ENCODE peak calls at places on chromosomes 2 and 18, in six cellular contexts. One of them, this sample, is unnamed.

GRCh38 chr2:3662239-3662638 is 4.2 kb downstream of the ALLC start:
- DNase-seq in fibroblast of lung: no peak
- DNase-seq in neural progenitor cell: no peak
- DNase-seq in thyroid gland: no peak
- DNase-seq in psoas muscle: no peak
- DNase-seq in endodermal cell: peak
- DNase-seq in this sample: no peak

GRCh38 chr18:62715829-62716678 is 713 bp downstream of the PHLPP1 start:
- DNase-seq in endodermal cell: peak
- DNase-seq in neural progenitor cell: peak
- DNase-seq in fibroblast of lung: peak
- DNase-seq in thyroid gland: peak
- DNase-seq in psoas muscle: peak
- DNase-seq in this sample: peak

GRCh38 chr2:28713582-28714292 is 37.9 kb upstream of the PPP1CB start:
- DNase-seq in neural progenitor cell: no peak
- DNase-seq in fibroblast of lung: peak
- DNase-seq in endodermal cell: no peak
- DNase-seq in thyroid gland: no peak
- DNase-seq in psoas muscle: no peak
- DNase-seq in this sample: no peak

GRCh38 chr2:230942920-230943896 is 18.2 kb upstream of the GPR55 start:
- DNase-seq in fibroblast of lung: peak
- DNase-seq in neural progenitor cell: no peak
- DNase-seq in endodermal cell: peak
- DNase-seq in thyroid gland: no peak
- DNase-seq in psoas muscle: no peak
- DNase-seq in this sample: no peak

GRCh38 chr18:13280066-13280795 is 61.7 kb downstream of the LDLRAD4 start:
- DNase-seq in fibroblast of lung: peak
- DNase-seq in neural progenitor cell: peak
- DNase-seq in endodermal cell: peak
- DNase-seq in thyroid gland: no peak
- DNase-seq in psoas muscle: no peak
- DNase-seq in this sample: no peak

GRCh38 chr18:73962251-73962650 is 185.4 kb downstream of the FBXO15 start:
- DNase-seq in psoas muscle: no peak
- DNase-seq in thyroid gland: no peak
- DNase-seq in endodermal cell: peak
- DNase-seq in fibroblast of lung: peak
- DNase-seq in neural progenitor cell: no peak
- DNase-seq in this sample: no peak

GRCh38 chr2:21415234-21415633 is 291.5 kb downstream of the TDRD15 start:
- DNase-seq in thyroid gland: no peak
- DNase-seq in neural progenitor cell: peak
- DNase-seq in fibroblast of lung: no peak
- DNase-seq in psoas muscle: no peak
- DNase-seq in endodermal cell: peak
- DNase-seq in this sample: no peak

GRCh38 chr2:45973426-45973825 is 322.0 kb downstream of the PRKCE start:
- DNase-seq in thyroid gland: no peak
- DNase-seq in endodermal cell: no peak
- DNase-seq in psoas muscle: no peak
- DNase-seq in fibroblast of lung: no peak
- DNase-seq in neural progenitor cell: no peak
- DNase-seq in this sample: no peak

GRCh38 chr18:5490753-5491240 is 53.0 kb downstream of the EPB41L3 start:
- DNase-seq in fibroblast of lung: no peak
- DNase-seq in psoas muscle: no peak
- DNase-seq in neural progenitor cell: no peak
- DNase-seq in endodermal cell: no peak
- DNase-seq in thyroid gland: no peak
- DNase-seq in this sample: no peak

GRCh38 chr18:51196811-51197660 is 445 bp downstream of the MEX3C start:
- DNase-seq in psoas muscle: peak
- DNase-seq in endodermal cell: peak
- DNase-seq in fibroblast of lung: peak
- DNase-seq in neural progenitor cell: peak
- DNase-seq in thyroid gland: peak
- DNase-seq in this sample: peak

GRCh38 chr2:217790195-217790594 is 212.6 kb downstream of the TNS1 start:
- DNase-seq in fibroblast of lung: no peak
- DNase-seq in thyroid gland: no peak
- DNase-seq in psoas muscle: no peak
- DNase-seq in endodermal cell: peak
- DNase-seq in neural progenitor cell: no peak
- DNase-seq in this sample: no peak

GRCh38 chr2:223696719-223697118 is 94.6 kb upstream of the SCG2 start:
- DNase-seq in thyroid gland: no peak
- DNase-seq in psoas muscle: no peak
- DNase-seq in neural progenitor cell: no peak
- DNase-seq in endodermal cell: no peak
- DNase-seq in fibroblast of lung: peak
- DNase-seq in this sample: no peak

GRCh38 chr2:3785220-3785889 is 82.0 kb downstream of the DCDC2C start:
- DNase-seq in psoas muscle: no peak
- DNase-seq in neural progenitor cell: no peak
- DNase-seq in thyroid gland: no peak
- DNase-seq in endodermal cell: peak
- DNase-seq in fibroblast of lung: peak
- DNase-seq in this sample: no peak

GRCh38 chr2:206275274-206276160 is 1.1 kb downstream of the ZDBF2 start:
- DNase-seq in thyroid gland: peak
- DNase-seq in neural progenitor cell: peak
- DNase-seq in psoas muscle: no peak
- DNase-seq in fibroblast of lung: peak
- DNase-seq in endodermal cell: no peak
- DNase-seq in this sample: no peak

GRCh38 chr2:65357959-65358294 is 74.5 kb downstream of the SPRED2 start:
- DNase-seq in neural progenitor cell: no peak
- DNase-seq in fibroblast of lung: no peak
- DNase-seq in endodermal cell: no peak
- DNase-seq in psoas muscle: no peak
- DNase-seq in thyroid gland: no peak
- DNase-seq in this sample: no peak

GRCh38 chr2:127479219-127479825 is 47.0 kb downstream of the IWS1 start:
- DNase-seq in psoas muscle: no peak
- DNase-seq in fibroblast of lung: peak
- DNase-seq in thyroid gland: no peak
- DNase-seq in endodermal cell: no peak
- DNase-seq in neural progenitor cell: peak
- DNase-seq in this sample: no peak

GRCh38 chr2:20666364-20667150 is at the start of gene GDF7:
- DNase-seq in fibroblast of lung: no peak
- DNase-seq in thyroid gland: no peak
- DNase-seq in psoas muscle: no peak
- DNase-seq in neural progenitor cell: peak
- DNase-seq in endodermal cell: peak
- DNase-seq in this sample: no peak

GRCh38 chr18:1018211-1018651 is 113.6 kb downstream of the ADCYAP1 start:
- DNase-seq in thyroid gland: no peak
- DNase-seq in fibroblast of lung: peak
- DNase-seq in psoas muscle: no peak
- DNase-seq in neural progenitor cell: peak
- DNase-seq in endodermal cell: no peak
- DNase-seq in this sample: no peak

GRCh38 chr2:46297546-46298271 is 502 bp downstream of the EPAS1 start:
- DNase-seq in fibroblast of lung: no peak
- DNase-seq in endodermal cell: peak
- DNase-seq in thyroid gland: peak
- DNase-seq in psoas muscle: peak
- DNase-seq in neural progenitor cell: peak
- DNase-seq in this sample: peak

DNA sequence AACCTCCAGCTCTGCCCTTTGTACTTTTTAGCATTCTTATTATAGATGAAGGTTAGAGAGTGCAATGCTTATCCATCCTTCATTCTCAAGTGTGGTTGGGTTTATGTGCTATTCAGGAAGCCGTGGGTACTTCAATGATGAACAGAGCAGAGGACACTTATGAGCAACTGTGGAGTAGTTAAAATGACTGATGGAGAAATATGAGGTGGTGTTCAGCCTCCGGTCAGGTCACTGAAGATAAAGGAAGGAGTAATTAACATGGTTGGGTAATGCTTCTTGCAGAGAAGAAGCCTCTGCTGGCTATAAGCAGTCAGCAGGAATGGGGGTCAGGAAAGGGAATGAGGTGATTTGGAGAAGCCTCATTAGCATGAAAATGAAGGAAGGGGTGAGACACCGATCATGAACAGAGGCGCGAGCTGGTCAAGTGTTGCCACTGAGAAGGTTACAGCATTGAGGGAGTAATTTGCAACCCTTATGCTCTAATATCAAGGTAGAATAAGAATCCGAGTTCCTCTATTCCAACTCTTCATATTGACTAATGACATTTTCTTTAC is 174.7 kb downstream of the LPIN1 start:
- DNase-seq in endodermal cell: no peak
- DNase-seq in neural progenitor cell: no peak
- DNase-seq in thyroid gland: no peak
- DNase-seq in psoas muscle: no peak
- DNase-seq in fibroblast of lung: no peak
- DNase-seq in this sample: no peak
- H3K4me3 ChIP-seq in endodermal cell: no peak
- H3K4me3 ChIP-seq in neural progenitor cell: no peak
- H3K4me3 ChIP-seq in thyroid gland: no peak
- H3K4me3 ChIP-seq in psoas muscle: no peak
- H3K4me3 ChIP-seq in fibroblast of lung: no peak
- H3K4me3 ChIP-seq in this sample: no peak

GRCh38 chr2:11540148-11540995 is 6.5 kb downstream of the GREB1 start:
- DNase-seq in psoas muscle: no peak
- DNase-seq in endodermal cell: peak
- DNase-seq in thyroid gland: peak
- DNase-seq in fibroblast of lung: no peak
- DNase-seq in neural progenitor cell: no peak
- DNase-seq in this sample: no peak

GRCh38 chr2:11540996-11541692 is 7.3 kb downstream of the GREB1 start:
- DNase-seq in neural progenitor cell: no peak
- DNase-seq in thyroid gland: no peak
- DNase-seq in fibroblast of lung: no peak
- DNase-seq in psoas muscle: no peak
- DNase-seq in endodermal cell: no peak
- DNase-seq in this sample: no peak

GRCh38 chr2:11541693-11542274 is 7.9 kb downstream of the GREB1 start:
- DNase-seq in thyroid gland: no peak
- DNase-seq in fibroblast of lung: no peak
- DNase-seq in endodermal cell: no peak
- DNase-seq in neural progenitor cell: no peak
- DNase-seq in psoas muscle: no peak
- DNase-seq in this sample: no peak

GRCh38 chr2:11543337-11544216 is 9.7 kb downstream of the GREB1 start:
- DNase-seq in neural progenitor cell: no peak
- DNase-seq in thyroid gland: no peak
- DNase-seq in fibroblast of lung: no peak
- DNase-seq in psoas muscle: no peak
- DNase-seq in endodermal cell: peak
- DNase-seq in this sample: no peak

DNA sequence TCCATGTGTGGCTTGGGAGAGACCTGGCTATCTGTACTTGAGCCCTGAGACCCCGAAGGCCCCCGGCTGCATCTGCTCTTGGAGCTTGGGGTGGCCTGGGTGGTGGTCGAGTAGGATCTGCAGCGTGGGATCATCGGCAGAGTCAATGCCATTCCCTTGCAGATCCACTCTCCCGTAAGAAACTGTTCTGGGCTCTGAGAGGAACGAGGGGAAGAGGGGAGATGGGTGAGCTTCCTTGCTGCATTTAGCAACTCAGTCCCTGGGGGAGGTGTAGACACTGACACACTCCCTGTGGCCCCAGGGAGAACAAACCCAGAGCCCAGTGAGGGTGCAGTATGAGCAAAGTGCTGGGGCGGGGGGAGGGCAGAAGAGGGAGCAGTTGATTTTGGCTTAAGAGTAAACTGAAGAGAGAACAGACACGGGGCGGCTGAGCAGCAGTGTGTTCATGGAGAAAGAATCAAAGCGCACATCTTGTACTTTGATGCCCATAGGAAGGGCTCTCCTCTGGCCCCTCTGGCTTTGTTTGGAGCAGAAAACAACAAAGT is 8.5 kb downstream of the GREB1 start:
- DNase-seq in endodermal cell: no peak
- DNase-seq in neural progenitor cell: peak
- DNase-seq in fibroblast of lung: no peak
- DNase-seq in psoas muscle: no peak
- DNase-seq in thyroid gland: no peak
- DNase-seq in this sample: no peak
- H3K27ac ChIP-seq in endodermal cell: peak
- H3K27ac ChIP-seq in neural progenitor cell: peak
- H3K27ac ChIP-seq in fibroblast of lung: no peak
- H3K27ac ChIP-seq in psoas muscle: no peak
- H3K27ac ChIP-seq in thyroid gland: no peak
- H3K27ac ChIP-seq in this sample: no peak

DNA sequence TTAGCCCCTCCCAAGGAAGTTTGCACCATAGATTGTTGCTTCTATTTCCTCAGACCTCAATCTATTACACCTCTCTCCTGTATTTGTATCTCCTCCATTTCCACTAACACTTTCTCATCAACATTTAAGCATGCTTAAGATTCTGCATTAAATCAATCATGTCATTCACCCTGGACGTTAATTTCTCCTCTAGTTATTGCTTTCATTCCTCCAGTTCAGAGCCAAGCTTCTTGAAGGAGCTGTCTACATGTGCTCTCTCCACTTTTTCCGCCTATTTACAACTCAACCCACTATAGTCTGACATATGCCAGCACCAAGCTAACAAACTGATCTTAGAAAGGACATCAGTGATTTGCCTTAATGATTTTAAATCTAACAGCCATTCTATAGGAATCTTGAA is 99.5 kb downstream of the OLA1 start:
- DNase-seq in endodermal cell: no peak
- DNase-seq in thyroid gland: no peak
- DNase-seq in fibroblast of lung: no peak
- DNase-seq in psoas muscle: no peak
- DNase-seq in neural progenitor cell: no peak
- DNase-seq in this sample: no peak
- TF ChIP-seq CTCF in endodermal cell: no peak
- TF ChIP-seq CTCF in thyroid gland: no peak
- TF ChIP-seq CTCF in fibroblast of lung: no peak
- TF ChIP-seq CTCF in psoas muscle: no peak
- TF ChIP-seq CTCF in neural progenitor cell: no peak
- TF ChIP-seq CTCF in this sample: no peak

DNA sequence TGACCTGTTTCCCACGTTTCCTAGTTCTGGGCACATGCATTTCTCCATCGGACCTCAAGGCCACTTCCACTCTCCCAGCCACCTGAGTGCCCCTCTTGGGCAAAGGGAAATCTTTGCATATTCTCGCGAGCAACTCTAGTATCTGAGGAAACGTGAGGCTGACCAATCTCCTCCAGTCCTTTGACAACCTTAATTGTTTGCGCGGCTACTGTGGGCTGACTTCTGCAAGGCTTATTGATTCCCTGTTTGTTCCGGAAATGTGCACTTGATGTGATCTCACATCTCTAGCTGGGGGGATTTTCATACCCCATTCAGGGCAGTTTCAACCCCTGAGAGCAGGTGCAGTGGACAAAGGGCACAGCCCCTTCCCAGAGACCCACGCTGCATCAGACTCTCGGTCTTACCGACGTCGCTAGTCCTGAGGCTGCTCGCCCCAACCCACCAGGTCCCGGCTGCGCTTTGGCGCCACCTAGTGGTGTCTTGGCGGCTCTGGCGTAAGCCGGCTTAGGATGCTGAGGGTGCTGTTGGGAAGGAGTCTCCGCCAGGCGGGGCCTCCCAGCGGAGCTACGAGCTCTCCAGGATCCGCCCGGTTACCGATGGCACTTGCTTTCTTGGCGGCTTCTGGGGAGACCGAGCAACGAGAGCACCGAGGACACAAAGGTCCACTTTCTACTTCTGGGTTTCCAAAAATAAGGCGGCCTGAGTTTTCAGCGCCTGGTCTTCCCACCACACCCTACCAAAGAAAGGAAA is 24.8 kb upstream of the SPR start:
- DNase-seq in neural progenitor cell: peak
- DNase-seq in thyroid gland: peak
- DNase-seq in fibroblast of lung: peak
- DNase-seq in psoas muscle: peak
- DNase-seq in endodermal cell: peak
- DNase-seq in this sample: peak
- H3K4me3 ChIP-seq in neural progenitor cell: peak
- H3K4me3 ChIP-seq in thyroid gland: no peak
- H3K4me3 ChIP-seq in fibroblast of lung: peak
- H3K4me3 ChIP-seq in psoas muscle: peak
- H3K4me3 ChIP-seq in endodermal cell: peak
- H3K4me3 ChIP-seq in this sample: no peak

This sample was measured in left lung.